ENCODE peak calls at places on chromosomes 3 and 15, in seven cellular contexts. Z is omental fat pad, B is progenitor cell of endocrine pancreas, K is adipocyte, A is SIG-M5, L is germinal center, X is aorta. H is an unnamed sample.

GRCh38 chr3:124832782-124833709 is 54.1 kb downstream of the ITGB5 start:
- DNase-seq in Z (no peak), B (no peak), K (peak; percentile 92), A (no peak), L (no peak), X (no peak), H (no peak)

GRCh38 chr3:183564046-183564445 is 8.5 kb upstream of the KLHL6 start:
- DNase-seq in Z (no peak), B (no peak), K (no peak), A (no peak), L (no peak), X (no peak), H (no peak)

GRCh38 chr3:52025453-52025852 is 29.8 kb upstream of the RPL29 start:
- DNase-seq in Z (no peak), B (no peak), K (no peak), A (no peak), L (no peak), X (no peak), H (no peak)

GRCh38 chr3:153080778-153081240 is 81.2 kb upstream of the RAP2B start:
- DNase-seq in Z (no peak), B (no peak), K (no peak), A (no peak), L (no peak), X (no peak), H (no peak)

GRCh38 chr3:141227752-141228151 is 3.9 kb upstream of the PXYLP1 start:
- DNase-seq in Z (no peak), B (no peak), K (peak; percentile 83), A (no peak), L (no peak), X (no peak), H (no peak)

GRCh38 chr3:188671941-188672340 is 499.8 kb upstream of the TPRG1 start:
- DNase-seq in Z (no peak), B (no peak), K (no peak), A (no peak), L (no peak), X (no peak), H (no peak)

GRCh38 chr3:42654331-42655201 is 1.1 kb downstream of the ZBTB47 start:
- DNase-seq in Z (no peak), B (peak; percentile 57), K (peak; percentile 89), A (no peak), L (peak; percentile 31), X (peak; percentile 81), H (no peak)

GRCh38 chr15:59283717-59284336 is 77.2 kb downstream of the LDHAL6B start:
- DNase-seq in Z (no peak), B (no peak), K (no peak), A (no peak), L (no peak), X (no peak), H (no peak)

GRCh38 chr3:144995856-144996255 is 1024.2 kb downstream of the DIPK2A start:
- DNase-seq in Z (no peak), B (no peak), K (no peak), A (no peak), L (no peak), X (no peak), H (no peak)

H was measured in MM.1S.